ENCODE peak calls at places on chromosomes 13 and 19, in ten cellular contexts. N, X, B, R, J, W, O, A, S and U are unnamed samples.

GRCh38 chr19:10474962-10475451 is 28.1 kb downstream of the KEAP1 start:
- DNase-seq in N (no peak), X (no peak), B (no peak), R (no peak), J (no peak), W (no peak), O (no peak), A (no peak), S (no peak), U (peak)

GRCh38 chr13:41588899-41589298 is 131.5 kb downstream of the RGCC start:
- DNase-seq in N (peak), X (no peak), B (no peak), R (peak), J (no peak), W (peak), O (peak), A (no peak), S (peak), U (peak)

GRCh38 chr19:41563847-41564514 is 12.0 kb upstream of the CEACAM21 start:
- DNase-seq in N (no peak), X (peak), B (no peak), R (no peak), J (no peak), W (no peak), O (no peak), A (peak), S (no peak), U (no peak)

GRCh38 chr19:57016491-57016890 is 103.3 kb upstream of the USP29 start:
- DNase-seq in N (no peak), X (no peak), B (no peak), R (no peak), J (no peak), W (no peak), O (no peak), A (no peak), S (no peak), U (no peak)

GRCh38 chr13:110445183-110445582 is 116.3 kb downstream of the RAB20 start:
- DNase-seq in N (peak), X (no peak), B (no peak), R (peak), J (no peak), W (no peak), O (no peak), A (no peak), S (peak), U (no peak)

GRCh38 chr13:104442541-104442940 is 1376.3 kb upstream of the SLC10A2 start:
- DNase-seq in N (no peak), X (no peak), B (no peak), R (no peak), J (no peak), W (no peak), O (no peak), A (no peak), S (no peak), U (no peak)

GRCh38 chr19:14118165-14119051 is 846 bp upstream of the PRKACA start:
- DNase-seq in N (peak), X (peak), B (peak), R (peak), J (no peak), W (peak), O (no peak), A (no peak), S (peak), U (no peak)

GRCh38 chr13:73991384-73991783 is 142.8 kb downstream of the KLF12 start:
- DNase-seq in N (no peak), X (no peak), B (no peak), R (no peak), J (no peak), W (no peak), O (no peak), A (no peak), S (no peak), U (no peak)

GRCh38 chr19:46896076-46896794 is 35.4 kb downstream of the ARHGAP35 start:
- DNase-seq in N (no peak), X (no peak), B (peak), R (no peak), J (no peak), W (no peak), O (no peak), A (no peak), S (no peak), U (no peak)

GRCh38 chr19:14758816-14759215 is 19.5 kb downstream of the ADGRE2 start:
- DNase-seq in N (no peak), X (no peak), B (no peak), R (no peak), J (no peak), W (no peak), O (no peak), A (peak), S (no peak), U (no peak)

GRCh38 chr19:38318595-38319142 is 976 bp upstream of the KCNK6 start:
- DNase-seq in N (no peak), X (no peak), B (no peak), R (no peak), J (no peak), W (no peak), O (no peak), A (no peak), S (no peak), U (no peak)

GRCh38 chr13:66560189-66560588 is 669.9 kb downstream of the PCDH9 start:
- DNase-seq in N (no peak), X (no peak), B (peak), R (no peak), J (no peak), W (no peak), O (no peak), A (no peak), S (no peak), U (no peak)

GRCh38 chr19:47755065-47755761 is 9.9 kb downstream of the NOP53 start:
- DNase-seq in N (no peak), X (no peak), B (no peak), R (no peak), J (no peak), W (no peak), O (no peak), A (no peak), S (no peak), U (no peak)

GRCh38 chr19:16266586-16266942 is 58.1 kb upstream of the KLF2 start:
- DNase-seq in N (no peak), X (peak), B (no peak), R (no peak), J (no peak), W (no peak), O (peak), A (no peak), S (no peak), U (no peak)

GRCh38 chr19:873084-874019 is 13.9 kb downstream of the CFD start:
- DNase-seq in N (peak), X (peak), B (peak), R (no peak), J (no peak), W (peak), O (no peak), A (peak), S (peak), U (peak)

GRCh38 chr13:83881031-83881727 is 1.1 kb downstream of the SLITRK1 start:
- DNase-seq in N (no peak), X (no peak), B (no peak), R (no peak), J (no peak), W (no peak), O (no peak), A (no peak), S (no peak), U (no peak)

GRCh38 chr19:34559045-34559444 is 77.5 kb downstream of the WTIP start:
- DNase-seq in N (no peak), X (no peak), B (no peak), R (no peak), J (no peak), W (no peak), O (no peak), A (no peak), S (peak), U (no peak)

GRCh38 chr13:85486663-85487062 is 312.6 kb downstream of the SLITRK6 start:
- DNase-seq in N (no peak), X (no peak), B (no peak), R (no peak), J (no peak), W (no peak), O (no peak), A (no peak), S (no peak), U (no peak)

GRCh38 chr13:59277106-59277505 is 886.6 kb downstream of the DIAPH3 start:
- DNase-seq in N (no peak), X (no peak), B (no peak), R (no peak), J (no peak), W (no peak), O (no peak), A (no peak), S (no peak), U (no peak)

GRCh38 chr19:33090179-33090578 is 9.2 kb downstream of the GPATCH1 start:
- DNase-seq in N (no peak), X (no peak), B (no peak), R (no peak), J (no peak), W (no peak), O (no peak), A (no peak), S (no peak), U (no peak)

GRCh38 chr13:73268306-73268705 is 209.5 kb downstream of the KLF5 start:
- DNase-seq in N (peak), X (no peak), B (no peak), R (peak), J (no peak), W (no peak), O (no peak), A (no peak), S (peak), U (no peak)

GRCh38 chr13:77267362-77267761 is 59.5 kb downstream of the MYCBP2 start:
- DNase-seq in N (peak), X (no peak), B (no peak), R (no peak), J (no peak), W (peak), O (no peak), A (no peak), S (no peak), U (no peak)